ENCODE peak calls at places on chromosomes 12 and 14, in five cellular contexts. One of them, this sample, is unnamed.

GRCh38 chr14:55599250-55599879 is 19.4 kb downstream of the KTN1 start:
- DNase-seq in WERI-Rb-1: no peak
- DNase-seq in breast epithelium: peak; percentile 61
- DNase-seq in HepG2: peak; percentile 93
- DNase-seq in right lobe of liver: peak; percentile 82
- DNase-seq in this sample: no peak

GRCh38 chr14:99081880-99082279 is 190.1 kb downstream of the BCL11B start:
- DNase-seq in WERI-Rb-1: no peak
- DNase-seq in breast epithelium: no peak
- DNase-seq in HepG2: no peak
- DNase-seq in right lobe of liver: no peak
- DNase-seq in this sample: no peak

GRCh38 chr12:82958966-82959365 is 272.3 kb downstream of the TMTC2 start:
- DNase-seq in breast epithelium: no peak
- DNase-seq in WERI-Rb-1: no peak
- DNase-seq in HepG2: no peak
- DNase-seq in right lobe of liver: no peak
- DNase-seq in this sample: no peak

GRCh38 chr14:67285876-67286452 is 44.7 kb downstream of the PALS1 start:
- DNase-seq in HepG2: peak; percentile 25
- DNase-seq in breast epithelium: no peak
- DNase-seq in WERI-Rb-1: no peak
- DNase-seq in right lobe of liver: no peak
- DNase-seq in this sample: no peak

GRCh38 chr12:68231707-68232106 is 6.1 kb upstream of the IL26 start:
- DNase-seq in WERI-Rb-1: no peak
- DNase-seq in breast epithelium: no peak
- DNase-seq in HepG2: no peak
- DNase-seq in right lobe of liver: no peak
- DNase-seq in this sample: no peak

GRCh38 chr14:49992901-49993335 is 100.0 kb downstream of the ARF6 start:
- DNase-seq in breast epithelium: no peak
- DNase-seq in right lobe of liver: peak; percentile 91
- DNase-seq in WERI-Rb-1: no peak
- DNase-seq in HepG2: peak; percentile 86
- DNase-seq in this sample: no peak

GRCh38 chr14:90846511-90846910 is 30.3 kb upstream of the TTC7B start:
- DNase-seq in HepG2: no peak
- DNase-seq in WERI-Rb-1: no peak
- DNase-seq in breast epithelium: no peak
- DNase-seq in right lobe of liver: no peak
- DNase-seq in this sample: peak; percentile 33

GRCh38 chr12:49874142-49874897 is 29.4 kb downstream of the FAIM2 start:
- DNase-seq in right lobe of liver: no peak
- DNase-seq in HepG2: no peak
- DNase-seq in WERI-Rb-1: no peak
- DNase-seq in breast epithelium: no peak
- DNase-seq in this sample: no peak

GRCh38 chr12:75944097-75944904 is 87.3 kb downstream of the PHLDA1 start:
- DNase-seq in right lobe of liver: no peak
- DNase-seq in WERI-Rb-1: no peak
- DNase-seq in breast epithelium: no peak
- DNase-seq in HepG2: peak; percentile 97
- DNase-seq in this sample: peak; percentile 81

GRCh38 chr12:1448321-1448720 is 146.1 kb downstream of the FBXL14 start:
- DNase-seq in right lobe of liver: no peak
- DNase-seq in WERI-Rb-1: no peak
- DNase-seq in HepG2: no peak
- DNase-seq in breast epithelium: no peak
- DNase-seq in this sample: no peak

GRCh38 chr12:38144049-38144448 is 172.5 kb upstream of the ALG10B start:
- DNase-seq in breast epithelium: no peak
- DNase-seq in right lobe of liver: no peak
- DNase-seq in WERI-Rb-1: no peak
- DNase-seq in HepG2: no peak
- DNase-seq in this sample: no peak

GRCh38 chr14:89549381-89550102 is 132.5 kb upstream of the FOXN3 start:
- DNase-seq in right lobe of liver: no peak
- DNase-seq in WERI-Rb-1: no peak
- DNase-seq in HepG2: no peak
- DNase-seq in breast epithelium: no peak
- DNase-seq in this sample: no peak

GRCh38 chr12:131943876-131944275 is 5.9 kb upstream of the EP400 start:
- DNase-seq in HepG2: no peak
- DNase-seq in WERI-Rb-1: no peak
- DNase-seq in right lobe of liver: no peak
- DNase-seq in breast epithelium: peak; percentile 10
- DNase-seq in this sample: no peak

GRCh38 chr12:128077917-128078298 is 189.1 kb upstream of the TMEM132C start:
- DNase-seq in WERI-Rb-1: no peak
- DNase-seq in breast epithelium: no peak
- DNase-seq in right lobe of liver: no peak
- DNase-seq in HepG2: no peak
- DNase-seq in this sample: no peak

GRCh38 chr12:128078311-128078851 is 188.6 kb upstream of the TMEM132C start:
- DNase-seq in HepG2: no peak
- DNase-seq in breast epithelium: no peak
- DNase-seq in right lobe of liver: no peak
- DNase-seq in WERI-Rb-1: no peak
- DNase-seq in this sample: no peak

GRCh38 chr12:128077211-128077916 is 189.6 kb upstream of the TMEM132C start:
- DNase-seq in WERI-Rb-1: no peak
- DNase-seq in breast epithelium: no peak
- DNase-seq in HepG2: no peak
- DNase-seq in right lobe of liver: no peak
- DNase-seq in this sample: no peak

GRCh38 chr12:128076188-128076587 is 190.8 kb upstream of the TMEM132C start:
- DNase-seq in breast epithelium: no peak
- DNase-seq in WERI-Rb-1: no peak
- DNase-seq in HepG2: no peak
- DNase-seq in right lobe of liver: no peak
- DNase-seq in this sample: no peak

DNA sequence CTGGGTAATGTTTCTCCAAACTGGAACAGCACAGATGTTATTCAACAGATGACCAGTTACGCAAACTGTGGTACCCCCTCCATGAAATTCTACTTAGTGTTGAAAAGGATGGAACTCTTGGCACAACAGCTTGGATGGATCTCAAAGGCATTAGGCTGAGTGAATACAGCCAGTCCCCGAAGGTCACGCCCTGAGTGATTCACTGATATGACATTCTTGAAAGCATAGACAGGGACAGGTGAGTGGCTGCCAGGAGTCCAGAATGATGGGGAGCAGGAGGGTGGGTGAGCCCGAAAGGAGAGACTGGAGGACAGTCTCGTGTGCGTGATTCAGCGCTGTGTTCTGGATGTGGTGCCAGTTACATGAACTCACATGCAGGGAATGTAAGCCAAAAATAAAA is 187.5 kb upstream of the TMEM132C start:
- DNase-seq in breast epithelium: no peak
- DNase-seq in HepG2: no peak
- DNase-seq in WERI-Rb-1: no peak
- DNase-seq in right lobe of liver: no peak
- DNase-seq in this sample: no peak
- H3K27ac ChIP-seq in breast epithelium: no peak overlapping the region
- H3K27ac ChIP-seq in HepG2: no peak overlapping the region
- H3K27ac ChIP-seq in WERI-Rb-1: no peak overlapping the region
- H3K27ac ChIP-seq in right lobe of liver: no peak overlapping the region
- H3K27ac ChIP-seq in this sample: no peak overlapping the region

DNA sequence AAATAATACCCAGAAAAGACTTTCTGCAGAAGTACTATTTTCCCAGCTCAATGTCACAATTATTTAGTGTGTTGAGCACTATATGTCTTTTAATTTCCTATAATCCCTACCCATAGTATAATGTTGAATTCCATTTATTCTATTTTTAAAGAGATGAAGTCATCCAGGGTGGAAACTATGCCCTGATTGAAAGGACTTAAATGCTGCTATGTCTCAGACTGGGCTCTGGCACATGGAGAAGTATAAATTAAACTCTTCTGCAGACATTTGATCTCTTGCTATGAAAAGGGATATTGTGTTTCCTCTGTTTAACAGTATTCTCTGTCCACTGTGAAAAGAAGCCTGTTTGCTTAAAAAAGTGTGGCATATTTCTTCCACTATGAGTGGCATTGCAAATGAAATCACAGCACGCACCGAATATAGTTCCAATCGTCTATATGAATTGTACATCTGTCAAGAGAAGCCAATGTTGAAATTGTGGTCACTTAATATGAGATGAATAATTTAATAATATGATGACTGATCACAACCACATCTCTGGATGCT is 192.3 kb downstream of the BCAT1 start:
- DNase-seq in breast epithelium: no peak
- DNase-seq in right lobe of liver: no peak
- DNase-seq in WERI-Rb-1: no peak
- DNase-seq in HepG2: no peak
- DNase-seq in this sample: no peak
- H3K27ac ChIP-seq in breast epithelium: no peak overlapping the region
- H3K27ac ChIP-seq in right lobe of liver: no peak overlapping the region
- H3K27ac ChIP-seq in WERI-Rb-1: no peak overlapping the region
- H3K27ac ChIP-seq in HepG2: peak overlapping the region; percentile 77
- H3K27ac ChIP-seq in this sample: no peak overlapping the region

GRCh38 chr12:29796823-29797263 is 13.1 kb upstream of the TMTC1 start:
- DNase-seq in HepG2: no peak
- DNase-seq in right lobe of liver: no peak
- DNase-seq in breast epithelium: no peak
- DNase-seq in WERI-Rb-1: no peak
- DNase-seq in this sample: peak; percentile 50

GRCh38 chr12:29799591-29799990 is 15.8 kb upstream of the TMTC1 start:
- DNase-seq in WERI-Rb-1: no peak
- DNase-seq in breast epithelium: no peak
- DNase-seq in right lobe of liver: no peak
- DNase-seq in HepG2: no peak
- DNase-seq in this sample: no peak

GRCh38 chr12:29795715-29796114 is 12.0 kb upstream of the TMTC1 start:
- DNase-seq in WERI-Rb-1: no peak
- DNase-seq in breast epithelium: no peak
- DNase-seq in HepG2: no peak
- DNase-seq in right lobe of liver: no peak
- DNase-seq in this sample: no peak

GRCh38 chr12:29794869-29795268 is 11.1 kb upstream of the TMTC1 start:
- DNase-seq in breast epithelium: no peak
- DNase-seq in HepG2: no peak
- DNase-seq in WERI-Rb-1: no peak
- DNase-seq in right lobe of liver: no peak
- DNase-seq in this sample: no peak

GRCh38 chr12:29797565-29798360 is 14.0 kb upstream of the TMTC1 start:
- DNase-seq in right lobe of liver: no peak
- DNase-seq in WERI-Rb-1: no peak
- DNase-seq in breast epithelium: no peak
- DNase-seq in HepG2: no peak
- DNase-seq in this sample: no peak
- H3K27ac ChIP-seq in right lobe of liver: no peak overlapping the region
- H3K27ac ChIP-seq in WERI-Rb-1: no peak overlapping the region
- H3K27ac ChIP-seq in breast epithelium: peak overlapping the region; percentile 59
- H3K27ac ChIP-seq in HepG2: no peak overlapping the region
- H3K27ac ChIP-seq in this sample: no peak overlapping the region

DNA sequence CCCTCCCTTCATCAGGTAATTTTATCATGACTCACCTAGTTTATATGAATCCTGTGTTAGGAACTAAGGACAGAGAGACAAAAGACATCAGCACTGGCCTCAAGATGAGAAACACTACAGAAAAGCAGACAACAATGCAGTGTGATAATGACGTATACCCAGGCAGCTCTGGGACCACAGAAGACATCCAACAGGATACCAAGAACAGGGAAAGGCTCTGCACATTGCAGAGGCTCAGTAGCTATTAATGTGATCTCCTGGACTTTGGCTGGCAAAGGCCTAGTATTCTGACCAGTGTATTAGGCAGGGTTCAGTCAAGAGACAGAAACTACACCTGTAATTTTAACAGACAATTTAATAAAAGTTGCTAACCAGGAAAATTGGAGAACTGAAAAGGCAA is 39.7 kb downstream of the CDK17 start:
- DNase-seq in WERI-Rb-1: no peak
- DNase-seq in right lobe of liver: no peak
- DNase-seq in HepG2: no peak
- DNase-seq in breast epithelium: no peak
- DNase-seq in this sample: no peak
- H3K27ac ChIP-seq in WERI-Rb-1: no peak overlapping the region
- H3K27ac ChIP-seq in right lobe of liver: no peak overlapping the region
- H3K27ac ChIP-seq in HepG2: no peak overlapping the region
- H3K27ac ChIP-seq in breast epithelium: no peak overlapping the region
- H3K27ac ChIP-seq in this sample: no peak overlapping the region

GRCh38 chr14:69682607-69683263 is 71.3 kb downstream of the SUSD6 start:
- DNase-seq in right lobe of liver: no peak
- DNase-seq in breast epithelium: no peak
- DNase-seq in HepG2: peak; percentile 46
- DNase-seq in WERI-Rb-1: no peak
- DNase-seq in this sample: no peak

GRCh38 chr14:69684461-69685183 is 73.2 kb downstream of the SUSD6 start:
- DNase-seq in HepG2: no peak
- DNase-seq in right lobe of liver: no peak
- DNase-seq in breast epithelium: no peak
- DNase-seq in WERI-Rb-1: no peak
- DNase-seq in this sample: no peak

GRCh38 chr14:69685716-69686115 is 74.3 kb downstream of the SUSD6 start:
- DNase-seq in breast epithelium: peak; percentile 66
- DNase-seq in WERI-Rb-1: no peak
- DNase-seq in right lobe of liver: peak; percentile 82
- DNase-seq in HepG2: peak; percentile 62
- DNase-seq in this sample: no peak

GRCh38 chr14:69683971-69684370 is 72.6 kb downstream of the SUSD6 start:
- DNase-seq in HepG2: no peak
- DNase-seq in breast epithelium: no peak
- DNase-seq in WERI-Rb-1: no peak
- DNase-seq in right lobe of liver: no peak
- DNase-seq in this sample: no peak

GRCh38 chr14:69685217-69685616 is 73.8 kb downstream of the SUSD6 start:
- DNase-seq in WERI-Rb-1: no peak
- DNase-seq in right lobe of liver: no peak
- DNase-seq in HepG2: no peak
- DNase-seq in breast epithelium: no peak
- DNase-seq in this sample: peak; percentile 90
- H3K27ac ChIP-seq in WERI-Rb-1: no peak overlapping the region
- H3K27ac ChIP-seq in right lobe of liver: no peak overlapping the region
- H3K27ac ChIP-seq in HepG2: peak overlapping the region; percentile 62
- H3K27ac ChIP-seq in breast epithelium: peak overlapping the region; percentile 64
- H3K27ac ChIP-seq in this sample: peak overlapping the region; percentile 88